ENCODE peak calls at places on chromosome 3, in five cellular contexts. One of them, this sample, is unnamed.
A peak's percentile ranks its signal among the peaks of the same experiment; 100 is the strongest.

GRCh38 chr3:17742837-17743659 is 617 bp upstream of the TBC1D5 start:
- DNase-seq in GF-D8: peak; percentile 42
- DNase-seq in astrocyte of the hippocampus: no peak
- DNase-seq in neural progenitor cell: no peak
- DNase-seq in ELR: peak; percentile 97
- DNase-seq in this sample: no peak

GRCh38 chr3:167304077-167304476 is 76.0 kb downstream of the ZBBX start:
- DNase-seq in astrocyte of the hippocampus: no peak
- DNase-seq in GF-D8: no peak
- DNase-seq in neural progenitor cell: peak; percentile 7
- DNase-seq in ELR: peak; percentile 54
- DNase-seq in this sample: no peak

GRCh38 chr3:16496008-16496407 is 17.5 kb downstream of the RFTN1 start:
- DNase-seq in neural progenitor cell: no peak
- DNase-seq in ELR: no peak
- DNase-seq in astrocyte of the hippocampus: no peak
- DNase-seq in GF-D8: no peak
- DNase-seq in this sample: no peak

GRCh38 chr3:25532763-25533162 is 104.7 kb downstream of the RARB start:
- DNase-seq in neural progenitor cell: no peak
- DNase-seq in astrocyte of the hippocampus: no peak
- DNase-seq in ELR: peak; percentile 34
- DNase-seq in GF-D8: no peak
- DNase-seq in this sample: no peak

GRCh38 chr3:123870033-123870432 is 14.1 kb downstream of the MYLK start:
- DNase-seq in astrocyte of the hippocampus: peak; percentile 76
- DNase-seq in GF-D8: no peak
- DNase-seq in ELR: peak; percentile 78
- DNase-seq in neural progenitor cell: no peak
- DNase-seq in this sample: peak; percentile 32

GRCh38 chr3:21752749-21753347 is 1.8 kb upstream of the ZNF385D start:
- DNase-seq in neural progenitor cell: peak; percentile 74
- DNase-seq in GF-D8: no peak
- DNase-seq in ELR: peak; percentile 9
- DNase-seq in astrocyte of the hippocampus: peak; percentile 69
- DNase-seq in this sample: peak; percentile 75

GRCh38 chr3:143536817-143537535 is 311.3 kb downstream of the SLC9A9 start:
- DNase-seq in ELR: no peak
- DNase-seq in neural progenitor cell: no peak
- DNase-seq in GF-D8: no peak
- DNase-seq in astrocyte of the hippocampus: peak; percentile 6
- DNase-seq in this sample: peak; percentile 66

GRCh38 chr3:64799606-64800005 is 111.8 kb upstream of the ADAMTS9 start:
- DNase-seq in astrocyte of the hippocampus: no peak
- DNase-seq in GF-D8: no peak
- DNase-seq in ELR: no peak
- DNase-seq in neural progenitor cell: no peak
- DNase-seq in this sample: no peak

This sample was measured in astrocyte of the spinal cord.